ENCODE peak calls at places on chromosomes 7 and 10, in eight cellular contexts. B, V, M, G, O, Y, I and Z are unnamed samples.

GRCh38 chr10:56633876-56634452 is 272.9 kb upstream of the ZWINT start:
- DNase-seq in Y (no peak), I (peak; percentile 80), M (no peak), V (no peak), O (no peak), B (peak; percentile 98), G (no peak), Z (no peak)

GRCh38 chr7:18087031-18087686 is 59.5 kb upstream of the PRPS1L1 start:
- DNase-seq in G (no peak), O (no peak), M (peak; percentile 14), I (no peak), Y (no peak), B (no peak), V (no peak), Z (peak; percentile 64)

GRCh38 chr7:87151701-87152111 is 547 bp upstream of the DMTF1 start:
- DNase-seq in B (no peak), O (no peak), Y (no peak), V (no peak), G (no peak), M (no peak), I (no peak), Z (no peak)

GRCh38 chr10:111370101-111370500 is 293.3 kb downstream of the ADRA2A start:
- DNase-seq in O (no peak), Y (no peak), V (peak; percentile 48), M (no peak), G (no peak), B (no peak), I (no peak), Z (peak; percentile 19)

GRCh38 chr10:3671431-3671955 is 113.5 kb downstream of the KLF6 start:
- DNase-seq in B (no peak), Y (no peak), G (no peak), I (no peak), V (no peak), M (no peak), O (no peak), Z (peak; percentile 21)

GRCh38 chr7:108973075-108973474 is 403.4 kb downstream of the DNAJB9 start:
- DNase-seq in M (peak; percentile 45), G (no peak), V (no peak), O (peak; percentile 41), Y (peak; percentile 28), B (no peak), I (no peak), Z (peak; percentile 55)

GRCh38 chr7:30585675-30586074 is 9.0 kb upstream of the GARS1 start:
- DNase-seq in Y (no peak), G (no peak), O (no peak), I (no peak), M (no peak), B (no peak), V (peak; percentile 24), Z (no peak)

GRCh38 chr7:158029431-158029938 is 558.1 kb downstream of the PTPRN2 start:
- DNase-seq in G (no peak), I (no peak), Y (no peak), O (no peak), V (no peak), B (no peak), M (no peak), Z (no peak)

GRCh38 chr10:68560916-68561691 is 967 bp downstream of the TET1 start:
- DNase-seq in G (no peak), Y (no peak), M (peak; percentile 64), I (peak; percentile 21), O (peak; percentile 89), B (no peak), V (peak; percentile 54), Z (peak; percentile 69)

GRCh38 chr10:79046326-79046725 is 22.4 kb upstream of the ZMIZ1 start:
- DNase-seq in G (no peak), M (no peak), I (no peak), O (no peak), B (no peak), Y (no peak), V (no peak), Z (no peak)

GRCh38 chr7:73623798-73624668 is at the start of gene MLXIPL:
- DNase-seq in M (peak; percentile 96), G (peak; percentile 86), I (no peak), O (peak; percentile 100), V (peak; percentile 87), Y (peak; percentile 75), B (no peak), Z (peak; percentile 98)

GRCh38 chr10:488933-489215 is 200.6 kb downstream of the DIP2C start:
- DNase-seq in I (no peak), B (no peak), G (no peak), V (no peak), O (no peak), M (no peak), Y (no peak), Z (no peak)

GRCh38 chr10:87915406-87915805 is 52.0 kb downstream of the PTEN start:
- DNase-seq in B (no peak), V (no peak), G (no peak), Y (no peak), M (no peak), O (no peak), I (no peak), Z (peak; percentile 69)

GRCh38 chr10:102309236-102309635 is 63.9 kb downstream of the GBF1 start:
- DNase-seq in I (no peak), Y (no peak), M (no peak), B (no peak), V (no peak), G (no peak), O (no peak), Z (no peak)
- H3K9me2 ChIP-seq in I (no peaks in the 10 kb centered on the region), Y (no peaks in the 10 kb centered on the region), M (no peaks in the 10 kb centered on the region), B (no peaks in the 10 kb centered on the region), V (no peaks in the 10 kb centered on the region), G (no peaks in the 10 kb centered on the region), O (no peaks in the 10 kb centered on the region), Z (no peaks in the 10 kb centered on the region)

DNA sequence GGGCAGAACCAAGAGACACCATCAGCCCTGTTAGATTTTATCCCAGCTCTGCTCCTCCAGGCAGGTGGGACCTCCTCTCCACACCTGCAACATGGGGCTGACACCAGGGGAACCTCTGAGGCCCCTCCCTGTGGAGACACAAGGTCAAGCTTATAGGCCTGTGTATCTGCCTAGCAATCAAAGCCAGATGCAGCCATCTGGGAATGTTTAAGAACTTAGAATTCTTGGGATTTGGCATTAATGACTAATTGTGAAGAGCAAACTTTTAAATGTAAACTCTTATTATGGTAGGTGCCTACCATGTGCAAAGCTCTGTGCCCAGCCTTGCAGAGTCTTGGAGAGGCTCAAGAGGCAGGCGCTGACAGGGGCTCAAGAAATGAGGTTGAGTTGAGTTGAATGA is 52.1 kb downstream of the TBATA start:
- DNase-seq in G (no peak), O (no peak), M (no peak), B (no peak), Y (no peak), V (peak; percentile 28), I (no peak), Z (no peak)
- TF ChIP-seq EZH2phosphoT487 in G (no peak), O (no peak), M (no peak), B (no peak), Y (no peak), V (no peak), I (no peak), Z (no peak)

DNA sequence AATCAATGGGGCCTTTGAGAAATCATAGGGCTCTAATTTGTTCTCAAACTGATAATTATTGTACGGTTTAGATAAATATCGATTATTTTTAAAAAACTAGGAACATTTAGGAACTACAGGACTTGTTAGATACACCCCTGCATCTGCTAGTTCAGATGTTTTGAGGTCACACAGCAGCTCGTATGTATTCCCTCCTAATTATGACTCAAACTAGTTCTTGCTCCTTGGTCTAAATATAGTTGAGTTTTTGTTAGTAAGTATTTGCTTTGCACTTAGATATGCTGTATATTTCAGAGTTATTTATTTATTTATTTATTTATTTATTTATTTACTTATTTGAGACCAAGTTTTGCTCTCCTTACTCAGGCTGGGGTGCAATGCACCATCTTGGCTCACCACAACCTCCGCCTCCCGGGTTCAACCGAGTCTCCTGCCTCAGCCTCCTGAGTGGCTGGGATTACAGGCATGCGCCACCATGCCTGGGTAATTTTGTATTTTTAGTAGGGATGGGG is 22.7 kb downstream of the PTER start:
- DNase-seq in G (no peak), B (no peak), O (no peak), M (no peak), Y (no peak), V (no peak), I (no peak), Z (no peak)
- H3K9me2 ChIP-seq in G (no peaks in the 10 kb centered on the region), B (no peaks in the 10 kb centered on the region), O (no peaks in the 10 kb centered on the region), M (no peaks in the 10 kb centered on the region), Y (no peaks in the 10 kb centered on the region), V (no peaks in the 10 kb centered on the region), I (no peaks in the 10 kb centered on the region), Z (no peaks in the 10 kb centered on the region)

DNA sequence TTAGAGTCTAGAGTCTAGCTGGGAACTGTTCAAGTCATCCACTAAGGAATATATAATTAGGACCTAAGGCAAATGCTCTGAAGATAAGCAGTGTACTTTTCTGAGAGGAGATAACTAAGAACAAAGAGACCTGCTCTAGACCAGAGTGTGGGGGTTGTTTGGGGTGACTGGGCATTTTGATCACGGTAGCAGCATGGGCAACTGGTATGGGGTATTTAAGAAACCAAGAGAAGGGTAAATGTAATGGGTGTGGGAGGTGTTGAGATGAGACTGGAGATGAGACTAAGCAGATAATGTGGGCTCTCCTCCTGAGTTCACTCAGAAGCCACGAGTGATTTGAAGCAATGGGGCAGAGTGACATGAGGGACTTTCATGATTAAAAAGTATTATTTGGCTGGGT is 1082.9 kb downstream of the GATA3 start:
- DNase-seq in B (no peak), G (no peak), I (no peak), Y (no peak), V (no peak), M (no peak), O (no peak), Z (no peak)
- TF ChIP-seq EZH2phosphoT487 in B (no peak), G (no peak), I (no peak), Y (no peak), V (no peak), M (no peak), O (no peak), Z (no peak)

DNA sequence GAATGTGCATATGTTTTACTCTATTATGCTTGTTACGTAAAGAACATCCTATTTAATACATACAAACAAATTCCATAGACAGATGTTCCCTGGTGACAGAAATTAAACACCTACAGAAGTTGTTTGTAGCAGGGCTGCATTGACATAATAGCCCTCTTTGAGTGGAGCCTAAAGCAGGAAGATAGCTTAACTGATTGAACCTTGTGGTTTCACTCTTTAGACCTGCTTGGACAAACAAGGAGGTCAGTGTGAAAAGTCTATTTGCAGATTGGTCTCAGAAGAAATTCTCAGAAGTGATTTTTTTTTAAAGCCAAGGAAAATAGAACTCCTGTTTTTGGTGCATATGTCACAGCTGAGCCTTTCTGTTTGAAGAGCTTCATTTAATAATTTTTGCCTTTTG is 121.3 kb downstream of the PPP1R9A start:
- DNase-seq in M (no peak), B (no peak), V (no peak), O (no peak), I (peak; percentile 44), Y (no peak), G (no peak), Z (no peak)
- H3K9me2 ChIP-seq in M (no peaks in the 10 kb centered on the region), B (no peaks in the 10 kb centered on the region), V (no peaks in the 10 kb centered on the region), O (no peaks in the 10 kb centered on the region), I (no peaks in the 10 kb centered on the region), Y (no peaks in the 10 kb centered on the region), G (no peaks in the 10 kb centered on the region), Z (no peaks in the 10 kb centered on the region)